ENCODE peak calls at places on chromosomes 7 and 10, in ten cellular contexts. Y is NCI-H2081; D is GM23248; C is ovary; N is amniotic stem cell; X is stimulated activated naive CD8-positive, alpha-beta T cell treated with anti-CD3 and anti-CD28 coated beads, Interleukin-15, Interleukin-2, amounts not matched to agents 100 U/mL and 50 U/mL, for 24 hours; B is DMS153; H is anterior cingulate cortex; Q is memory B cell; K is AG04450. L is an unnamed sample.

GRCh38 chr7:7054252-7054830 is 128.0 kb upstream of the C1GALT1 start:
- DNase-seq in Y (no peak), D (no peak), C (no peak), N (no peak), X (no peak), B (no peak), H (no peak), Q (no peak), K (no peak), L (no peak)

GRCh38 chr7:135710417-135711138 is 17.4 kb downstream of the SLC13A4 start:
- DNase-seq in Y (no peak), D (peak; percentile 27), C (no peak), N (no peak), X (peak; percentile 31), B (no peak), H (no peak), Q (no peak), K (no peak), L (no peak)

GRCh38 chr10:47063858-47064257 is 152.6 kb downstream of the PTPN20 start:
- DNase-seq in Y (no peak), D (no peak), C (no peak), N (no peak), X (no peak), B (no peak), H (no peak), Q (no peak), K (no peak), L (no peak)

GRCh38 chr10:86258488-86258887 is 108.1 kb downstream of the GRID1 start:
- DNase-seq in Y (no peak), D (peak; percentile 29), C (no peak), N (no peak), X (no peak), B (no peak), H (peak; percentile 58), Q (no peak), K (no peak), L (no peak)

GRCh38 chr10:95505641-95506040 is 55.5 kb downstream of the SORBS1 start:
- DNase-seq in Y (no peak), D (no peak), C (no peak), N (no peak), X (no peak), B (no peak), H (no peak), Q (no peak), K (no peak), L (no peak)

GRCh38 chr10:79019961-79020491 is 48.7 kb upstream of the ZMIZ1 start:
- DNase-seq in Y (no peak), D (peak; percentile 59), C (peak; percentile 86), N (no peak), X (no peak), B (no peak), H (no peak), Q (no peak), K (no peak), L (no peak)

GRCh38 chr7:95213809-95214492 is 110.4 kb downstream of the PON1 start:
- DNase-seq in Y (no peak), D (peak; percentile 79), C (peak; percentile 25), N (no peak), X (no peak), B (no peak), H (peak; percentile 64), Q (no peak), K (no peak), L (peak; percentile 27)

GRCh38 chr10:3886666-3887251 is 101.8 kb upstream of the KLF6 start:
- DNase-seq in Y (no peak), D (peak; percentile 94), C (peak; percentile 63), N (peak; percentile 93), X (no peak), B (no peak), H (no peak), Q (no peak), K (peak; percentile 78), L (peak; percentile 29)

GRCh38 chr10:116385994-116386809 is 41.4 kb upstream of the PNLIPRP3 start:
- DNase-seq in Y (no peak), D (peak; percentile 52), C (no peak), N (peak; percentile 17), X (no peak), B (no peak), H (no peak), Q (no peak), K (no peak), L (no peak)

GRCh38 chr10:126147866-126148578 is 240.3 kb downstream of the ADAM12 start:
- DNase-seq in Y (no peak), D (peak; percentile 69), C (no peak), N (peak; percentile 66), X (no peak), B (no peak), H (no peak), Q (no peak), K (no peak), L (no peak)

GRCh38 chr7:41287559-41288335 is 415.1 kb downstream of the INHBA start:
- DNase-seq in Y (no peak), D (no peak), C (no peak), N (no peak), X (no peak), B (no peak), H (no peak), Q (no peak), K (no peak), L (no peak)

GRCh38 chr10:115118346-115118745 is 25.2 kb downstream of the ATRNL1 start:
- DNase-seq in Y (no peak), D (no peak), C (no peak), N (no peak), X (no peak), B (no peak), H (no peak), Q (no peak), K (no peak), L (no peak)

GRCh38 chr7:1058821-1059199 is 14.5 kb downstream of the GPR146 start:
- DNase-seq in Y (no peak), D (peak; percentile 29), C (no peak), N (no peak), X (no peak), B (no peak), H (peak; percentile 33), Q (no peak), K (peak; percentile 23), L (no peak)

GRCh38 chr10:49115796-49116508 is 630 bp upstream of the VSTM4 start:
- DNase-seq in Y (no peak), D (no peak), C (no peak), N (no peak), X (no peak), B (no peak), H (no peak), Q (no peak), K (no peak), L (no peak)

GRCh38 chr10:118042827-118043242 is 3.9 kb downstream of the RAB11FIP2 start:
- DNase-seq in Y (no peak), D (no peak), C (no peak), N (no peak), X (no peak), B (no peak), H (no peak), Q (no peak), K (no peak), L (no peak)

GRCh38 chr7:69429817-69430501 is 168.3 kb upstream of the AUTS2 start:
- DNase-seq in Y (peak; percentile 80), D (peak; percentile 74), C (peak; percentile 79), N (no peak), X (no peak), B (peak; percentile 33), H (peak; percentile 50), Q (no peak), K (no peak), L (no peak)

GRCh38 chr10:4243651-4244050 is 458.6 kb upstream of the KLF6 start:
- DNase-seq in Y (no peak), D (peak; percentile 98), C (peak; percentile 34), N (peak; percentile 94), X (no peak), B (no peak), H (no peak), Q (no peak), K (peak; percentile 97), L (no peak)

GRCh38 chr7:32481921-32482320 is 8.3 kb downstream of the LSM5 start:
- DNase-seq in Y (no peak), D (no peak), C (no peak), N (no peak), X (no peak), B (no peak), H (no peak), Q (no peak), K (no peak), L (no peak)

GRCh38 chr10:50286996-50287803 is 35.9 kb upstream of the ASAH2 start:
- DNase-seq in Y (no peak), D (no peak), C (no peak), N (no peak), X (no peak), B (no peak), H (no peak), Q (no peak), K (no peak), L (no peak)

GRCh38 chr7:82605247-82605864 is 161.8 kb upstream of the CACNA2D1 start:
- DNase-seq in Y (peak; percentile 77), D (peak; percentile 66), C (no peak), N (no peak), X (no peak), B (peak; percentile 11), H (no peak), Q (no peak), K (no peak), L (no peak)

GRCh38 chr10:69685426-69685801 is 55.4 kb downstream of the FAM241B start:
- DNase-seq in Y (no peak), D (no peak), C (no peak), N (no peak), X (no peak), B (no peak), H (no peak), Q (no peak), K (no peak), L (no peak)

GRCh38 chr7:140656548-140657515 is 15.9 kb upstream of the ADCK2 start:
- DNase-seq in Y (no peak), D (peak; percentile 79), C (peak; percentile 47), N (no peak), X (peak; percentile 46), B (peak; percentile 18), H (no peak), Q (peak; percentile 37), K (no peak), L (no peak)

GRCh38 chr10:68233045-68233444 is 1.1 kb upstream of the ATOH7 start:
- DNase-seq in Y (no peak), D (no peak), C (no peak), N (no peak), X (no peak), B (no peak), H (no peak), Q (no peak), K (no peak), L (no peak)

GRCh38 chr7:130352335-130353074 is 7.9 kb downstream of the CPA5 start:
- DNase-seq in Y (peak; percentile 75), D (peak; percentile 79), C (no peak), N (peak; percentile 8), X (no peak), B (peak; percentile 75), H (peak; percentile 23), Q (no peak), K (no peak), L (no peak)

GRCh38 chr10:12474727-12475414 is 125.5 kb downstream of the CAMK1D start:
- DNase-seq in Y (no peak), D (no peak), C (no peak), N (no peak), X (no peak), B (no peak), H (no peak), Q (no peak), K (no peak), L (no peak)

GRCh38 chr7:45922810-45923209 is 1.7 kb upstream of the IGFBP3 start:
- DNase-seq in Y (no peak), D (peak; percentile 49), C (peak; percentile 26), N (no peak), X (no peak), B (peak; percentile 4), H (no peak), Q (no peak), K (no peak), L (no peak)

GRCh38 chr10:92688573-92688926 is 1.2 kb upstream of the HHEX start:
- DNase-seq in Y (no peak), D (no peak), C (no peak), N (no peak), X (no peak), B (no peak), H (no peak), Q (no peak), K (no peak), L (no peak)

GRCh38 chr7:81457858-81458522 is 311.9 kb downstream of the HGF start:
- DNase-seq in Y (peak; percentile 13), D (peak; percentile 77), C (no peak), N (peak; percentile 13), X (no peak), B (no peak), H (no peak), Q (no peak), K (no peak), L (no peak)

L was measured in T1000.